ENCODE peak calls at places on chromosomes 16 and 17, in seven cellular contexts. P is H1, A is IMR-90, N is H9, B is trophoblast cell, O is neuronal stem cell, L is mesendoderm. Z is an unnamed sample.

GRCh38 chr16:1137604-1138003 is 15.3 kb upstream of the CACNA1H start:
- DNase-seq in P (no peak), O (no peak), B (peak), A (peak), L (no peak), N (no peak), Z (no peak)

GRCh38 chr17:45425125-45425983 is 7.3 kb downstream of the ARHGAP27 start:
- DNase-seq in O (no peak), A (peak), B (peak), N (peak), L (peak), P (peak), Z (peak)

GRCh38 chr16:60740033-60740696 is 1296.1 kb downstream of the CDH8 start:
- DNase-seq in L (no peak), B (no peak), N (no peak), O (no peak), A (no peak), P (no peak), Z (no peak)

GRCh38 chr17:27076814-27077213 is 217.1 kb upstream of the WSB1 start:
- DNase-seq in A (no peak), L (no peak), N (no peak), O (no peak), P (no peak), B (no peak), Z (no peak)

GRCh38 chr17:38898812-38899348 is 26.5 kb upstream of the LASP1NB start:
- DNase-seq in L (no peak), P (no peak), O (no peak), N (no peak), B (no peak), A (no peak), Z (no peak)

GRCh38 chr16:53135329-53135728 is 80.5 kb downstream of the CHD9 start:
- DNase-seq in N (no peak), P (no peak), L (no peak), B (no peak), A (no peak), O (no peak), Z (no peak)

GRCh38 chr17:2435181-2435741 is 34.4 kb upstream of the MNT start:
- DNase-seq in A (peak), O (peak), P (peak), B (no peak), N (peak), L (peak), Z (no peak)

GRCh38 chr17:80108321-80108971 is 7.1 kb downstream of the GAA start:
- DNase-seq in A (no peak), L (no peak), P (no peak), B (no peak), O (no peak), N (peak), Z (no peak)

GRCh38 chr16:28069921-28070794 is 6.6 kb upstream of the GSG1L start:
- DNase-seq in A (no peak), N (no peak), P (no peak), B (no peak), L (no peak), O (no peak), Z (no peak)

GRCh38 chr16:88539652-88540345 is 30.4 kb upstream of the ZC3H18 start:
- DNase-seq in N (no peak), P (no peak), L (peak), A (no peak), O (no peak), B (no peak), Z (no peak)

GRCh38 chr16:88017551-88018101 is 66.4 kb downstream of the BANP start:
- DNase-seq in L (no peak), P (no peak), O (no peak), A (no peak), B (no peak), N (no peak), Z (no peak)

DNA sequence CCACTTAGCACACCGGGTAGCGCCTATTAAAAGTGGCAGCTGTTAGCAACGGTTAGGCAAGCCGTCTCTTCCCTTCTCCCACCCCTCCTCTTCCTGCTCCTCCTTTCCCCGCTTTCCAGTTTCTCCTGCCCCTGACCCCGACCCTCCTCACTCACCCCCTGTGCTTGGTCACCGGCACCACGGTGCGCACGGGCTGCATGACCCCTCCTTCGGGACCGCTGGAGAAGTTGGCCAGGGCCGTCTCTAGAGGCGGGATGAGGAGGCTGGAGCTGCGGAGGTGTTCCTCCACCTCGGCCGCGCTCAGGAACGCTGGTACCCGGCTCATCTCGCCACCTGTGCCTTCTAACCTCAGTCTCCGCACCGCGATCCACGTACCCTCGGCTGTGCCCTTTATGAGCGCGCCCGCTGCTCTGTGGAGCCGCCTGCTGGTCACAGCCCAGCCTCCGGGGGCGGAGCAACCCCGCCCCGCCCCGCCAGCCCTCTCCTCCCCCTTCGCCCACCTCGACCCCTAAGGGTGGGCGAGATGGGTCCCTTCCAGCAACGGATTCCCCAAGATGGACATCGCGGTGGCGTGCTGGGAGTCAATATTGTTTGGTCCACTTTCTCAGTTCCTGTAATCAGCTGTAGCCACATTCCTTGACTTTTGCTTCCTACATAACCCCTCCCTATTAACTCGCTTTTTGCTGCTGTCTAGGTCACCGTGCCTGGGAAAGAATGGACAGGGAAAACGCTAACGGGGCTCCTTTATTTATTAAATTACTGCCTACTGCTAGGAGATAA is at the start of gene CRYM:
- DNase-seq in N (peak), L (peak), P (peak), A (no peak), B (peak), O (peak), Z (peak)
- H3K18ac ChIP-seq in N (no peak), L (no peak), P (peak), A (no peak), B (no peak), O (peak), Z (no peak)

DNA sequence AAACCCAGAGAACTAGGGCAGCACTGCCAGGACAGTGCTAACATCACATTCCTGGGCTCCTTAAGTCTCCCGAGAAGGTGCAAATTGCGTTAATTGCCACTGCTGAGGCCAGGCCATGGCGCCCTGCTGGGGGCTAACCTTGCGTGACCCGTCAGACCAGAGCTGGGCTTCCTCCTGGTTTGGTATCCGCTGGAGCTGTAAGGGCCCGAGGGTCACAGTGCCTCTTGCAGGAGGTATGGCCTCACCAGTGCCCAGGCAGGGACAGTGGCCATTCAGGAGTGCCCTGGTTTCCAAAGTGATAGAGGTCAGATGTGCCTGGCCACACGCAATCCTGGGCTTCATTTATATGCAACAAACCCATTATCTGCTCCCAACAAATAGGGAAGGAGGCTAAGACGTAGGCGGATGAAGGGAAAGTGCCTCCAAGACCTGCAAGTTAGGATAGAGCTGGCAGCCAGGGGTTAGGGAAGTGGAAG is 17.7 kb upstream of the ADCY9 start:
- DNase-seq in L (peak), O (no peak), N (peak), B (no peak), A (no peak), P (peak), Z (no peak)
- H3K18ac ChIP-seq in L (no peak), O (peak), N (no peak), B (no peak), A (no peak), P (no peak), Z (no peak)

DNA sequence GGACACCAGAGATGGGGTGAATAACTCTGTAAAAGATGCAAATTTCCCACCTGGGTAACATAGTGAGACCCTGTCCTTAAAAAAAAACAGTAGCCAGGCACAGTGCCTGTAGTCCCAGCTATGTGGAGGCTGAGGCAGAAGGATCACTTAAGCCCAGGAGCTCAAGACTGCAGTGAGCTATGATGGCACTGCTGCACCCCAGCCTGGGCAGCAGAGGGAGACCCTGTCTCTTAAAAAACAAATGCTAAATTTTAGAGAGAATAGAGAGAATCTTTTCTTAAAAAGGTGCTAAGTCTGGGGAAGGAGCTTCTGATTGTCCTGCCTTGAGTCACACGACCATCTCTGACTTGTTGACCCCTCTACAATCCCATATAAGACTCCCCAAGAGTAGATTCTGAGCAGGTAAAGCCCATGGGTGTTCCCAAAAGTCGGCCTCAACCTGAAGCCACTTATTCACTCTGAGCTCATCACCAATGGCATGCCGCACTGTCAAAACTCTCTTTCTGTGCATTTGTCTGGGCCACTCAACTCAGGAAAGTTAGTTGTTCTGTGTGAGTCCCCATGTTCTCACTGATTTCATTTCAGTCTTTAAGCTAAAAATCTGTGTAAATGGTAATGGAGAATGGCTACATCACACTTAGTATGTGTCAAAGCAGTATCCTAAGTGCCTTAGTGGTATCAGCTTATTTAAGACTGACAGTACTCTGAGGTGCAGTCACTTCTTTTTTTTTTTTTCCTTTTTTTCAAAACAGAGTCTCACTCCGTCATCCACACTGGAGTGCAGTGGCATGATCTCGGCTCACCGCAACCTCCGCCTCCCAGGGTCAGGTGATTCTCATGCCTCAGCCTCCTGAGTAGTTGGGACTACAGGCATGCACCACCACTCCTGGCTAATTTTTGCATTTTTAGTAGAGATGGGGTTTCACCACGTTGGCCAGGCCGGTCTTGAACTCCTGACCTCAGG is 41.6 kb downstream of the PRKCB start:
- DNase-seq in A (no peak), O (no peak), N (peak), L (peak), P (no peak), B (no peak), Z (no peak)
- H3K18ac ChIP-seq in A (no peak), O (no peak), N (no peak), L (no peak), P (no peak), B (no peak), Z (no peak)

GRCh38 chr17:50051082-50051576 is 4.8 kb upstream of the ITGA3 start:
- DNase-seq in B (peak), A (peak), P (no peak), O (no peak), L (peak), N (peak), Z (peak)
- H3K18ac ChIP-seq in B (peak), A (peak), P (no peak), O (no peak), L (peak), N (no peak), Z (peak)

GRCh38 chr17:34623856-34624766 is 44.7 kb downstream of the TMEM132E start:
- DNase-seq in P (no peak), B (peak), N (no peak), L (no peak), A (no peak), O (no peak), Z (no peak)

GRCh38 chr17:34626141-34626681 is 46.8 kb downstream of the TMEM132E start:
- DNase-seq in N (peak), P (peak), O (no peak), B (peak), L (peak), A (no peak), Z (no peak)

GRCh38 chr17:34624767-34625389 is 45.5 kb downstream of the TMEM132E start:
- DNase-seq in P (peak), B (peak), A (no peak), N (no peak), L (peak), O (no peak), Z (no peak)

GRCh38 chr17:34633351-34633750 is 54.0 kb downstream of the TMEM132E start:
- DNase-seq in A (no peak), O (no peak), P (peak), N (peak), L (peak), B (no peak), Z (no peak)

DNA sequence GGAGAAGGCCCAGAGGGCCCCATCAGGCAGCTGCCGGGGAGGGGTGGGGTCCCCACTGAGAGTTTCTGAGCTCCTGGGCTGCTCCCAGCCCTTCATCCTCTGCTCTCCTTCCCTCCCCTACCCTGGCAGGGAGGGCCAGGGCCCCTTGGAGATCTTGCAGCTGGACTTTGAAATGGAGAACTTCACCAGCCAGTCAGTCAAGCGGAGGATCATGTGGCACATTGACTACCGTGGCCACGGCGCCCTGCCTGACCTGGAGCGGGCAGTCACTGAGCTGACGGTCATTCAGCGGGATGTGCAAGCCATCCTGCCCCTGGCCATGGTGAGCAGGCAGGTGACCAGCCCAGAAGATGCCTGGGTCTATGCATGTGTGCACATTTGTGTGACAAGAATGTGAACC is 49.5 kb downstream of the TMEM132E start:
- DNase-seq in A (no peak), O (no peak), L (no peak), B (no peak), P (no peak), N (no peak), Z (no peak)
- H3K18ac ChIP-seq in A (no peak), O (peak), L (no peak), B (no peak), P (no peak), N (no peak), Z (no peak)

DNA sequence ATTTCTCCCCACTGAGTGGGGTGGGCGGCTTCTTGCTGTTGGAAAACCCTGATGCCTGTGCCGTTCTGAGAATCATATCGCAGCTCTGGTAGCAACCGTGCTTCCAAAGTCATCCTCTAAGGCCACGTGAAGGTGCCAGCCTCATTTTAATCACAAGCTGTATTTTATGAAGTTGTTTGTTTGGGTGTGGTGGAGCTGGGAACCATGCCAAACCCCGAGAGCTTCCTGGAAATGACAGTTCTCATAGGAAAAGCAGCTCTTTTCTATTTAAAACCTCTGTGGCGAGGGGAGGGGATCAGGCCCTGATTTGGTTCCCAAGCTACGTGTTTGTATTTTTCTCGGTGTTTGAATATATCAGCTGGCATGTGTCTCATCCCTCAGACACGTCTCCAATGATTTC is 21.7 kb downstream of the KNOP1 start:
- DNase-seq in N (no peak), A (peak), B (no peak), O (no peak), L (no peak), P (no peak), Z (peak)
- H3K18ac ChIP-seq in N (no peak), A (no peak), B (no peak), O (no peak), L (no peak), P (no peak), Z (no peak)

DNA sequence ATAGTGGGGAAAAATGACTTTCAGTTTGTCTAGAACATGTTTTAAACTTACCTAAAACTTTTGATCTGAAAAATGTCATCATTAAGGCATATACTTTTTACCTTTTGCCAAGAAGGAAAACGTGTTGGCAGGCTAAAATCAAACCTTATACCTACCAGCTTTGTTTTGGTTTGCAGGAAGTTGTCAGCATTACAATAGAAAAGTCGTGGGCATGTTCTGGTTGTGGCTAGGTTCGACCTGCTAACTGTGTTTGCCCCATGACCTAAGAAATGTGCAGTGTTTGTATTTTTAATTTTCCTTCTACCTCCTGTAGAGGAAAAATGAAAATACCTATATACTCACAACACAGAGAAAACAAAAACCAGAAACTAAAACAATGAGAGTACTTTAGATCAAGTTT is 13.0 kb downstream of the SKAP1 start:
- DNase-seq in L (no peak), O (no peak), N (no peak), P (no peak), B (no peak), A (no peak), Z (no peak)
- H3K18ac ChIP-seq in L (no peak), O (no peak), N (no peak), P (no peak), B (no peak), A (no peak), Z (no peak)

GRCh38 chr17:78735832-78736525 is 46.1 kb downstream of the CYTH1 start:
- DNase-seq in B (peak), P (no peak), O (no peak), N (no peak), A (no peak), L (peak), Z (peak)

GRCh38 chr17:78737332-78737731 is 44.7 kb downstream of the CYTH1 start:
- DNase-seq in O (no peak), N (no peak), B (peak), P (no peak), A (peak), L (peak), Z (peak)

GRCh38 chr17:78738245-78738644 is 43.8 kb downstream of the CYTH1 start:
- DNase-seq in O (no peak), P (no peak), L (peak), A (no peak), B (no peak), N (no peak), Z (no peak)

GRCh38 chr17:78734841-78735641 is 47.0 kb downstream of the CYTH1 start:
- DNase-seq in O (no peak), L (no peak), B (no peak), A (no peak), N (no peak), P (no peak), Z (no peak)

DNA sequence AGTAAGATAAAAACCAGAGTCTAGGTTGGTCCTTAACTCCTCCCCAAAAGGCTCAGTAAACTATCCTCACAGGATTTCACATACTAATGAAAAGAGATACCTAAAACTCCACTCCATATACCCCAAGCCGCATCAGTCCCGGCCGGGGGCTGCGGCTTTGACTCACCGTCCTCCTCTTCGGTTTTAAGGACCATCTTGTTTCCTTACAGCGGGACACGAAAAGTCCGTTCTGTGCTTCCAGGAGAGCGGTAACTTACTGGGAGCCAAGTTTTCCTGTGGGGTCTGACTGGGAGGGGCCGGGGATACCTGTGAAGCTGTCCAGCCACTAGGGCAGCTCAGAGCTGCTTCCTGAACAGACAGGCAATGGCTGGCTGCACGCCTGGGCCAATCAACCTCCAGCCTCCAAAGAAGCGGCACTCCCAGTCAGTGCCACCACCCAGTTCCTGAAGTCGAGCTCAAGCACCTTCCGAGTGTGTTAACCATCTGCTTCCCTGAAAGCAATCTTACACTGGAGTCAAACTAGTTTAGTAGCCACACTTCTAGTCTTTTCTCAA is 45.5 kb downstream of the CYTH1 start:
- DNase-seq in A (no peak), L (peak), P (no peak), N (peak), B (peak), O (no peak), Z (no peak)
- H3K18ac ChIP-seq in A (no peak), L (peak), P (no peak), N (no peak), B (peak), O (no peak), Z (peak)

GRCh38 chr17:83055911-83056582 is 23.4 kb upstream of the METRNL start:
- DNase-seq in N (no peak), P (peak), L (no peak), A (peak), O (no peak), B (peak), Z (peak)
- H3K18ac ChIP-seq in N (no peak), P (no peak), L (no peak), A (peak), O (peak), B (no peak), Z (no peak)